ENCODE peak calls at places on chromosomes 3 and 15, in eight cellular contexts. One of them, this sample, is unnamed.

GRCh38 chr3:136177876-136178275 is 18.3 kb downstream of the MSL2 start:
- DNase-seq in AG04450: no peak
- DNase-seq in lower lobe of right lung: no peak
- DNase-seq in suprapubic skin: no peak
- DNase-seq in vagina: no peak
- DNase-seq in fibroblast of pulmonary artery: no peak
- DNase-seq in neural progenitor cell: no peak
- DNase-seq in ovary: no peak
- DNase-seq in this sample: no peak

GRCh38 chr3:10015476-10015904 is 10.7 kb upstream of the FANCD2 start:
- DNase-seq in AG04450: peak; percentile 97
- DNase-seq in lower lobe of right lung: peak; percentile 82
- DNase-seq in suprapubic skin: peak; percentile 94
- DNase-seq in vagina: peak; percentile 96
- DNase-seq in fibroblast of pulmonary artery: peak; percentile 99
- DNase-seq in neural progenitor cell: no peak
- DNase-seq in ovary: peak; percentile 90
- DNase-seq in this sample: peak; percentile 70

GRCh38 chr3:45350643-45351042 is 37.7 kb upstream of the LARS2 start:
- DNase-seq in AG04450: no peak
- DNase-seq in lower lobe of right lung: no peak
- DNase-seq in suprapubic skin: no peak
- DNase-seq in vagina: no peak
- DNase-seq in fibroblast of pulmonary artery: no peak
- DNase-seq in neural progenitor cell: no peak
- DNase-seq in ovary: no peak
- DNase-seq in this sample: no peak

GRCh38 chr15:28219116-28219515 is 102.9 kb downstream of the HERC2 start:
- DNase-seq in AG04450: no peak
- DNase-seq in lower lobe of right lung: no peak
- DNase-seq in suprapubic skin: no peak
- DNase-seq in vagina: no peak
- DNase-seq in fibroblast of pulmonary artery: no peak
- DNase-seq in neural progenitor cell: no peak
- DNase-seq in ovary: no peak
- DNase-seq in this sample: no peak

GRCh38 chr3:196047391-196048030 is 34.4 kb downstream of the TFRC start:
- DNase-seq in AG04450: no peak
- DNase-seq in lower lobe of right lung: no peak
- DNase-seq in suprapubic skin: no peak
- DNase-seq in vagina: no peak
- DNase-seq in fibroblast of pulmonary artery: no peak
- DNase-seq in neural progenitor cell: no peak
- DNase-seq in ovary: no peak
- DNase-seq in this sample: no peak

GRCh38 chr15:70575251-70576227 is 187.8 kb downstream of the UACA start:
- DNase-seq in AG04450: no peak
- DNase-seq in lower lobe of right lung: no peak
- DNase-seq in suprapubic skin: peak; percentile 11
- DNase-seq in vagina: no peak
- DNase-seq in fibroblast of pulmonary artery: no peak
- DNase-seq in neural progenitor cell: no peak
- DNase-seq in ovary: no peak
- DNase-seq in this sample: no peak

GRCh38 chr3:54094926-54095325 is 27.4 kb upstream of the CACNA2D3 start:
- DNase-seq in AG04450: no peak
- DNase-seq in lower lobe of right lung: no peak
- DNase-seq in suprapubic skin: no peak
- DNase-seq in vagina: no peak
- DNase-seq in fibroblast of pulmonary artery: peak; percentile 58
- DNase-seq in neural progenitor cell: no peak
- DNase-seq in ovary: no peak
- DNase-seq in this sample: no peak

GRCh38 chr3:176755977-176756376 is 441.3 kb downstream of the TBL1XR1 start:
- DNase-seq in AG04450: no peak
- DNase-seq in lower lobe of right lung: no peak
- DNase-seq in suprapubic skin: no peak
- DNase-seq in vagina: no peak
- DNase-seq in fibroblast of pulmonary artery: no peak
- DNase-seq in neural progenitor cell: no peak
- DNase-seq in ovary: no peak
- DNase-seq in this sample: no peak

GRCh38 chr3:185473290-185473815 is 25.5 kb downstream of the TMEM41A start:
- DNase-seq in AG04450: no peak
- DNase-seq in lower lobe of right lung: no peak
- DNase-seq in suprapubic skin: no peak
- DNase-seq in vagina: no peak
- DNase-seq in fibroblast of pulmonary artery: no peak
- DNase-seq in neural progenitor cell: no peak
- DNase-seq in ovary: no peak
- DNase-seq in this sample: no peak

GRCh38 chr3:129428382-129429079 is at the start of gene EFCAB12:
- DNase-seq in AG04450: peak; percentile 79
- DNase-seq in lower lobe of right lung: peak; percentile 97
- DNase-seq in suprapubic skin: peak; percentile 98
- DNase-seq in vagina: peak; percentile 98
- DNase-seq in fibroblast of pulmonary artery: peak; percentile 94
- DNase-seq in neural progenitor cell: peak; percentile 97
- DNase-seq in ovary: peak; percentile 97
- DNase-seq in this sample: peak; percentile 87

GRCh38 chr15:39066677-39067076 is 502.1 kb upstream of the RASGRP1 start:
- DNase-seq in AG04450: no peak
- DNase-seq in lower lobe of right lung: no peak
- DNase-seq in suprapubic skin: no peak
- DNase-seq in vagina: no peak
- DNase-seq in fibroblast of pulmonary artery: no peak
- DNase-seq in neural progenitor cell: no peak
- DNase-seq in ovary: no peak
- DNase-seq in this sample: no peak

GRCh38 chr3:196513697-196514349 is 1.3 kb downstream of the SMCO1 start:
- DNase-seq in AG04450: no peak
- DNase-seq in lower lobe of right lung: no peak
- DNase-seq in suprapubic skin: no peak
- DNase-seq in vagina: no peak
- DNase-seq in fibroblast of pulmonary artery: peak; percentile 54
- DNase-seq in neural progenitor cell: no peak
- DNase-seq in ovary: no peak
- DNase-seq in this sample: peak; percentile 17

GRCh38 chr3:65234499-65234898 is 546.7 kb upstream of the ADAMTS9 start:
- DNase-seq in AG04450: no peak
- DNase-seq in lower lobe of right lung: no peak
- DNase-seq in suprapubic skin: no peak
- DNase-seq in vagina: no peak
- DNase-seq in fibroblast of pulmonary artery: no peak
- DNase-seq in neural progenitor cell: no peak
- DNase-seq in ovary: no peak
- DNase-seq in this sample: no peak

GRCh38 chr3:13550257-13550693 is 1.4 kb downstream of the FBLN2 start:
- DNase-seq in AG04450: no peak
- DNase-seq in lower lobe of right lung: no peak
- DNase-seq in suprapubic skin: no peak
- DNase-seq in vagina: no peak
- DNase-seq in fibroblast of pulmonary artery: no peak
- DNase-seq in neural progenitor cell: no peak
- DNase-seq in ovary: no peak
- DNase-seq in this sample: no peak

GRCh38 chr3:13548696-13549512 is at the start of gene FBLN2:
- DNase-seq in AG04450: no peak
- DNase-seq in lower lobe of right lung: no peak
- DNase-seq in suprapubic skin: no peak
- DNase-seq in vagina: no peak
- DNase-seq in fibroblast of pulmonary artery: peak; percentile 48
- DNase-seq in neural progenitor cell: peak; percentile 90
- DNase-seq in ovary: peak; percentile 46
- DNase-seq in this sample: no peak

GRCh38 chr3:13550791-13551360 is 2.0 kb downstream of the FBLN2 start:
- DNase-seq in AG04450: no peak
- DNase-seq in lower lobe of right lung: no peak
- DNase-seq in suprapubic skin: no peak
- DNase-seq in vagina: no peak
- DNase-seq in fibroblast of pulmonary artery: no peak
- DNase-seq in neural progenitor cell: no peak
- DNase-seq in ovary: no peak
- DNase-seq in this sample: no peak

GRCh38 chr3:13547591-13548371 is 1.1 kb upstream of the FBLN2 start:
- DNase-seq in AG04450: no peak
- DNase-seq in lower lobe of right lung: no peak
- DNase-seq in suprapubic skin: no peak
- DNase-seq in vagina: no peak
- DNase-seq in fibroblast of pulmonary artery: no peak
- DNase-seq in neural progenitor cell: peak; percentile 28
- DNase-seq in ovary: no peak
- DNase-seq in this sample: peak; percentile 12

GRCh38 chr3:13549513-13550256 is 760 bp downstream of the FBLN2 start:
- DNase-seq in AG04450: no peak
- DNase-seq in lower lobe of right lung: no peak
- DNase-seq in suprapubic skin: no peak
- DNase-seq in vagina: no peak
- DNase-seq in fibroblast of pulmonary artery: no peak
- DNase-seq in neural progenitor cell: no peak
- DNase-seq in ovary: no peak
- DNase-seq in this sample: no peak
- H3K4me3 ChIP-seq in AG04450: peak overlapping the region; percentile 41
- H3K4me3 ChIP-seq in lower lobe of right lung: peak overlapping the region; percentile 37
- H3K4me3 ChIP-seq in suprapubic skin: peak overlapping the region; percentile 63
- H3K4me3 ChIP-seq in vagina: peak overlapping the region; percentile 65
- H3K4me3 ChIP-seq in fibroblast of pulmonary artery: peak overlapping the region; percentile 36
- H3K4me3 ChIP-seq in neural progenitor cell: peak overlapping the region; percentile 41
- H3K4me3 ChIP-seq in ovary: no peak overlapping the region
- H3K4me3 ChIP-seq in this sample: no peak overlapping the region

GRCh38 chr3:152591448-152592003 is 243.4 kb upstream of the P2RY1 start:
- DNase-seq in AG04450: no peak
- DNase-seq in lower lobe of right lung: no peak
- DNase-seq in suprapubic skin: no peak
- DNase-seq in vagina: no peak
- DNase-seq in fibroblast of pulmonary artery: no peak
- DNase-seq in neural progenitor cell: no peak
- DNase-seq in ovary: no peak
- DNase-seq in this sample: no peak

GRCh38 chr3:152593242-152593641 is 241.7 kb upstream of the P2RY1 start:
- DNase-seq in AG04450: no peak
- DNase-seq in lower lobe of right lung: no peak
- DNase-seq in suprapubic skin: no peak
- DNase-seq in vagina: no peak
- DNase-seq in fibroblast of pulmonary artery: no peak
- DNase-seq in neural progenitor cell: no peak
- DNase-seq in ovary: no peak
- DNase-seq in this sample: no peak

DNA sequence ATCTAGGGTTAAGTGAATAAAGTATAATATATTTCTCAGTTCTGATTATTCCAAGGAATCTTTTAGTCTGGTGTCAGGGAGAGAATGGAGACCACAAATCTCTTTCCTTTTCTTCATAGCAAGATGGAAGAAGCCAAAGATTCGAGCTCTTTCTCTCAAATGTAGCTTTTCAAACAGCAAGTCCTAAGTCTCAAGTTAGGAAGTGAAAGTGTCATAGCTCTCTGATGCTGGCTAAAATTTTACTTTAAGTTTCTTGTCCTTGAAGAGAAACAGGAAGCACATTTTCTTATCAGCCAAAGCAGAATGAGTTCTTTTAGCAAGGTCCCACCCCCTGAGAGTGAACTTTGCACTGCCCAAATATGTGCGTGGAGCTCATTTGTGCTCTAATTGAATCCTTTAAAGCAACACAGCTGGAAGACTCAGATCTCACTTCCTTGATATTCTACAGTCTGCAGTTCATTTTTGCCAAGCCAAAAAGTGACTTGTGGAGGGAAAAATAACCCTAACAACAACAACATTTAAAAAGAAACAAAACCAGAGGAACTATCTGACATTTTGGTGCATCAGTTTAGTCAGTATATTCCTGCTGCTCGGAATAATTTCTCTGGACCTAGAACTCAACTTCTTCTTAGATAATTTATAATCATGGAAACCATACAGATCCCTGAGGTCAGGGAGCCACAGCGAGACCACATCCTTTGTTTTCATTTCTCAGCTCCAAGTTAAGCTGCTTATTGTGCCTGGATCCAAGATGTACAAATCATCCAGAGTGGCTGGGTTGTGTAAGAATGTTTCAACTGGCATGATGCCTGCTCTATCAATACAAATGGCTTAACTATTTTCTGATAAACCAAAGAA is 238.7 kb upstream of the P2RY1 start:
- DNase-seq in AG04450: peak; percentile 34
- DNase-seq in lower lobe of right lung: no peak
- DNase-seq in suprapubic skin: no peak
- DNase-seq in vagina: no peak
- DNase-seq in fibroblast of pulmonary artery: peak; percentile 87
- DNase-seq in neural progenitor cell: peak; percentile 16
- DNase-seq in ovary: peak; percentile 58
- DNase-seq in this sample: no peak
- H3K4me3 ChIP-seq in AG04450: no peak overlapping the region
- H3K4me3 ChIP-seq in lower lobe of right lung: peak overlapping the region; percentile 5
- H3K4me3 ChIP-seq in suprapubic skin: peak overlapping the region; percentile 1
- H3K4me3 ChIP-seq in vagina: peak overlapping the region; percentile 21
- H3K4me3 ChIP-seq in fibroblast of pulmonary artery: peak overlapping the region; percentile 24
- H3K4me3 ChIP-seq in neural progenitor cell: no peak overlapping the region
- H3K4me3 ChIP-seq in ovary: peak overlapping the region; percentile 18
- H3K4me3 ChIP-seq in this sample: no peak overlapping the region

GRCh38 chr3:48633743-48634142 is 1.5 kb downstream of the SLC26A6 start:
- DNase-seq in AG04450: no peak
- DNase-seq in lower lobe of right lung: no peak
- DNase-seq in suprapubic skin: no peak
- DNase-seq in vagina: no peak
- DNase-seq in fibroblast of pulmonary artery: no peak
- DNase-seq in neural progenitor cell: no peak
- DNase-seq in ovary: no peak
- DNase-seq in this sample: no peak
- H3K4me3 ChIP-seq in AG04450: peak overlapping the region; percentile 86
- H3K4me3 ChIP-seq in lower lobe of right lung: no peak overlapping the region
- H3K4me3 ChIP-seq in suprapubic skin: no peak overlapping the region
- H3K4me3 ChIP-seq in vagina: no peak overlapping the region
- H3K4me3 ChIP-seq in fibroblast of pulmonary artery: peak overlapping the region; percentile 88
- H3K4me3 ChIP-seq in neural progenitor cell: no peak overlapping the region
- H3K4me3 ChIP-seq in ovary: no peak overlapping the region
- H3K4me3 ChIP-seq in this sample: no peak overlapping the region

GRCh38 chr3:122092460-122093165 is 37.5 kb downstream of the CD86 start:
- DNase-seq in AG04450: no peak
- DNase-seq in lower lobe of right lung: peak; percentile 60
- DNase-seq in suprapubic skin: peak; percentile 57
- DNase-seq in vagina: no peak
- DNase-seq in fibroblast of pulmonary artery: peak; percentile 46
- DNase-seq in neural progenitor cell: no peak
- DNase-seq in ovary: no peak
- DNase-seq in this sample: no peak

GRCh38 chr3:122094125-122094524 is 39.0 kb downstream of the CD86 start:
- DNase-seq in AG04450: no peak
- DNase-seq in lower lobe of right lung: no peak
- DNase-seq in suprapubic skin: no peak
- DNase-seq in vagina: no peak
- DNase-seq in fibroblast of pulmonary artery: no peak
- DNase-seq in neural progenitor cell: no peak
- DNase-seq in ovary: no peak
- DNase-seq in this sample: no peak

GRCh38 chr3:122094693-122095092 is 39.5 kb downstream of the CD86 start:
- DNase-seq in AG04450: no peak
- DNase-seq in lower lobe of right lung: no peak
- DNase-seq in suprapubic skin: no peak
- DNase-seq in vagina: no peak
- DNase-seq in fibroblast of pulmonary artery: no peak
- DNase-seq in neural progenitor cell: no peak
- DNase-seq in ovary: no peak
- DNase-seq in this sample: no peak

GRCh38 chr3:122088519-122088918 is 33.4 kb downstream of the CD86 start:
- DNase-seq in AG04450: no peak
- DNase-seq in lower lobe of right lung: no peak
- DNase-seq in suprapubic skin: no peak
- DNase-seq in vagina: no peak
- DNase-seq in fibroblast of pulmonary artery: no peak
- DNase-seq in neural progenitor cell: no peak
- DNase-seq in ovary: no peak
- DNase-seq in this sample: no peak

GRCh38 chr3:122091602-122092006 is 36.4 kb downstream of the CD86 start:
- DNase-seq in AG04450: no peak
- DNase-seq in lower lobe of right lung: no peak
- DNase-seq in suprapubic skin: no peak
- DNase-seq in vagina: no peak
- DNase-seq in fibroblast of pulmonary artery: no peak
- DNase-seq in neural progenitor cell: no peak
- DNase-seq in ovary: no peak
- DNase-seq in this sample: no peak
- H3K4me3 ChIP-seq in AG04450: no peak overlapping the region
- H3K4me3 ChIP-seq in lower lobe of right lung: no peak overlapping the region
- H3K4me3 ChIP-seq in suprapubic skin: no peak overlapping the region
- H3K4me3 ChIP-seq in vagina: no peak overlapping the region
- H3K4me3 ChIP-seq in fibroblast of pulmonary artery: no peak overlapping the region
- H3K4me3 ChIP-seq in neural progenitor cell: no peak overlapping the region
- H3K4me3 ChIP-seq in ovary: no peak overlapping the region
- H3K4me3 ChIP-seq in this sample: no peak overlapping the region